ENCODE peak calls at places on chromosome 17, in five cellular contexts. V is HFFc6, D is activated T-cell treated with anti-CD3 and anti-CD28 coated beads for 1 hour, U is endothelial cell, R is nucleus accumbens. B is an unnamed sample.

GRCh38 chr17:54948380-54948779 is 20.1 kb downstream of the COX11 start:
- DNase-seq in U (no peak), V (peak; percentile 96), D (no peak), R (no peak), B (no peak)

GRCh38 chr17:16950488-16950887 is 21.4 kb downstream of the TNFRSF13B start:
- DNase-seq in R (no peak), V (no peak), D (no peak), U (no peak), B (no peak)

GRCh38 chr17:60534010-60534555 is 8.0 kb upstream of the APPBP2 start:
- DNase-seq in U (no peak), V (no peak), D (no peak), R (no peak), B (no peak)

GRCh38 chr17:11996722-11997146 is 541 bp downstream of the ZNF18 start:
- DNase-seq in D (no peak), V (peak; percentile 48), R (no peak), U (no peak), B (peak; percentile 46)

GRCh38 chr17:58268326-58268725 is 12.4 kb downstream of the MPO start:
- DNase-seq in V (no peak), U (no peak), R (no peak), D (no peak), B (no peak)

GRCh38 chr17:3976675-3977171 is 12.5 kb upstream of the ATP2A3 start:
- DNase-seq in D (no peak), R (no peak), U (no peak), V (no peak), B (no peak)

GRCh38 chr17:41419712-41420111 is 4.7 kb downstream of the KRT37 start:
- DNase-seq in U (no peak), V (no peak), D (no peak), R (no peak), B (no peak)

GRCh38 chr17:39208893-39209292 is 8.8 kb downstream of the RPL19 start:
- DNase-seq in U (no peak), V (no peak), D (no peak), R (no peak), B (peak; percentile 40)

GRCh38 chr17:41492351-41492750 is 2.6 kb upstream of the KRT36 start:
- DNase-seq in V (no peak), U (no peak), R (no peak), D (no peak), B (no peak)

GRCh38 chr17:59435238-59435637 is 103.8 kb downstream of the YPEL2 start:
- DNase-seq in V (peak; percentile 81), R (no peak), U (no peak), D (no peak), B (no peak)

GRCh38 chr17:46978489-46979022 is 497 bp downstream of the RPRML start:
- DNase-seq in V (no peak), R (no peak), U (peak; percentile 20), D (no peak), B (peak; percentile 32)

GRCh38 chr17:28946239-28946638 is 5.1 kb downstream of the PHF12 start:
- DNase-seq in D (no peak), V (peak; percentile 93), U (no peak), R (no peak), B (no peak)

GRCh38 chr17:64920026-64920418 is 744 bp upstream of the LRRC37A3 start:
- DNase-seq in D (no peak), V (no peak), R (no peak), U (no peak), B (peak; percentile 57)

GRCh38 chr17:82252511-82253178 is 20.9 kb downstream of the CSNK1D start:
- DNase-seq in V (no peak), R (no peak), D (no peak), U (no peak), B (no peak)

GRCh38 chr17:74554909-74555308 is 9.0 kb upstream of the CD300C start:
- DNase-seq in R (no peak), U (no peak), V (no peak), D (no peak), B (no peak)

GRCh38 chr17:40177275-40177874 is at the start of gene RAPGEFL1:
- DNase-seq in V (peak; percentile 13), U (peak; percentile 75), R (peak; percentile 38), D (peak; percentile 77), B (peak; percentile 91)

GRCh38 chr17:82219753-82220709 is 7.4 kb upstream of the CCDC57 start:
- DNase-seq in V (no peak), U (no peak), D (no peak), R (no peak), B (no peak)

GRCh38 chr17:1908699-1909309 is 79.0 kb downstream of the RPA1 start:
- DNase-seq in V (peak; percentile 70), U (peak; percentile 65), D (no peak), R (no peak), B (peak; percentile 80)

GRCh38 chr17:14308636-14308964 is 7.7 kb downstream of the HS3ST3B1 start:
- DNase-seq in D (no peak), V (no peak), U (no peak), R (no peak), B (no peak)

GRCh38 chr17:69607162-69607834 is 192.8 kb downstream of the MAP2K6 start:
- DNase-seq in R (no peak), U (peak; percentile 73), D (no peak), V (peak; percentile 72), B (peak; percentile 89)

GRCh38 chr17:64978138-64978537 is 58.9 kb upstream of the LRRC37A3 start:
- DNase-seq in U (no peak), D (no peak), R (no peak), V (no peak), B (no peak)

GRCh38 chr17:17055286-17056166 is 13.3 kb downstream of the MPRIP start:
- DNase-seq in U (no peak), D (no peak), R (no peak), V (no peak), B (no peak)

GRCh38 chr17:78862073-78863023 is 21.7 kb upstream of the USP36 start:
- DNase-seq in D (no peak), R (no peak), U (no peak), V (peak; percentile 97), B (no peak)

GRCh38 chr17:49266233-49266632 is 35.6 kb upstream of the PHOSPHO1 start:
- DNase-seq in D (no peak), R (no peak), U (no peak), V (no peak), B (no peak)

GRCh38 chr17:51371732-51372151 is 111.4 kb downstream of the UTP18 start:
- DNase-seq in D (peak; percentile 21), R (peak; percentile 21), U (peak; percentile 54), V (peak; percentile 62), B (peak; percentile 76)

GRCh38 chr17:76102944-76103273 is 678 bp downstream of the EXOC7 start:
- DNase-seq in R (no peak), U (no peak), D (no peak), V (no peak), B (no peak)

GRCh38 chr17:1532836-1533602 is 16.6 kb upstream of the INPP5K start:
- DNase-seq in R (no peak), U (peak; percentile 43), D (peak; percentile 39), V (no peak), B (peak; percentile 61)

GRCh38 chr17:2144701-2145100 is 89.8 kb downstream of the HIC1 start:
- DNase-seq in D (no peak), U (no peak), R (no peak), V (no peak), B (no peak)

GRCh38 chr17:68613739-68614298 is 12.7 kb upstream of the FAM20A start:
- DNase-seq in D (no peak), V (no peak), U (peak; percentile 70), R (no peak), B (peak; percentile 82)

GRCh38 chr17:49901460-49902331 is 53.8 kb upstream of the TAC4 start:
- DNase-seq in R (no peak), V (no peak), D (no peak), U (no peak), B (no peak)

GRCh38 chr17:28166478-28166877 is 124.0 kb downstream of the NLK start:
- DNase-seq in U (no peak), V (no peak), R (no peak), D (no peak), B (no peak)

GRCh38 chr17:61750656-61751055 is 112.7 kb downstream of the BRIP1 start:
- DNase-seq in V (no peak), R (no peak), U (no peak), D (no peak), B (no peak)

GRCh38 chr17:37521821-37522220 is 32.1 kb downstream of the DUSP14 start:
- DNase-seq in V (no peak), R (no peak), D (no peak), U (no peak), B (no peak)

GRCh38 chr17:60305141-60305540 is 86.8 kb downstream of the USP32 start:
- DNase-seq in R (no peak), V (no peak), D (no peak), U (no peak), B (no peak)

B was measured in WERI-Rb-1.